ENCODE peak calls at places on chromosomes 13 and 19, in four cellular contexts. X is amniotic stem cell; U is dorsolateral prefrontal cortex; M is activated CD4-positive, alpha-beta T cell treated with anti-CD3 and anti-CD28 coated beads, Interleukin-2, amount 10 ng/mL, durations not matched to agents 7 days and 5 days. Y is an unnamed sample.
A peak's percentile ranks its signal among the peaks of the same experiment; 100 is the strongest.

GRCh38 chr13:95156208-95156607 is 145.0 kb downstream of the ABCC4 start:
- DNase-seq in X (no peak), U (no peak), M (no peak), Y (no peak)

GRCh38 chr19:56683119-56683518 is 11.6 kb upstream of the ZNF835 start:
- DNase-seq in X (no peak), U (no peak), M (no peak), Y (no peak)

GRCh38 chr19:46271488-46272197 is 25.2 kb upstream of the HIF3A start:
- DNase-seq in X (peak; percentile 37), U (no peak), M (no peak), Y (no peak)

GRCh38 chr19:18634612-18635290 is 2.1 kb upstream of the KLHL26 start:
- DNase-seq in X (no peak), U (no peak), M (peak; percentile 29), Y (no peak)

GRCh38 chr13:25232937-25233515 is 54.3 kb downstream of the MTMR6 start:
- DNase-seq in X (no peak), U (no peak), M (no peak), Y (no peak)

GRCh38 chr13:28657784-28658538 is 969 bp upstream of the POMP start:
- DNase-seq in X (no peak), U (no peak), M (no peak), Y (no peak)

GRCh38 chr13:27533155-27533643 is 82.8 kb upstream of the MTIF3 start:
- DNase-seq in X (peak; percentile 37), U (peak; percentile 80), M (peak; percentile 42), Y (peak; percentile 84)

GRCh38 chr13:21657538-21657937 is 13.3 kb upstream of the FGF9 start:
- DNase-seq in X (no peak), U (no peak), M (no peak), Y (no peak)

GRCh38 chr19:5331790-5332189 is 8.8 kb downstream of the PTPRS start:
- DNase-seq in X (no peak), U (no peak), M (no peak), Y (no peak)

GRCh38 chr19:52942371-52943133 is 19.3 kb upstream of the ZNF888 start:
- DNase-seq in X (peak; percentile 31), U (peak; percentile 67), M (peak; percentile 96), Y (peak; percentile 89)

GRCh38 chr13:98517576-98518310 is 59.2 kb downstream of the STK24 start:
- DNase-seq in X (no peak), U (no peak), M (peak; percentile 50), Y (no peak)

GRCh38 chr19:49746206-49746958 is 16.7 kb downstream of the TSKS start:
- DNase-seq in X (no peak), U (no peak), M (peak; percentile 34), Y (no peak)

GRCh38 chr19:39145180-39145953 is 19.8 kb downstream of the PAK4 start:
- DNase-seq in X (no peak), U (peak; percentile 74), M (no peak), Y (peak; percentile 61)

GRCh38 chr19:2328401-2329161 is at the start of the genes LSM7 and SPPL2B:
- DNase-seq in X (peak; percentile 64), U (peak; percentile 84), M (peak; percentile 92), Y (peak; percentile 96)

GRCh38 chr13:70391678-70392077 is 283.4 kb upstream of the KLHL1 start:
- DNase-seq in X (no peak), U (no peak), M (no peak), Y (no peak)

GRCh38 chr19:55700813-55701212 is 25.8 kb downstream of the EPN1 start:
- DNase-seq in X (no peak), U (no peak), M (no peak), Y (no peak)

GRCh38 chr19:55519461-55520311 is 17.2 kb downstream of the SBK2 start:
- DNase-seq in X (peak; percentile 67), U (no peak), M (no peak), Y (no peak)

GRCh38 chr19:33434886-33435705 is 61.6 kb downstream of the CEBPG start:
- DNase-seq in X (peak; percentile 4), U (no peak), M (no peak), Y (no peak)

GRCh38 chr13:95382411-95382810 is 81.2 kb upstream of the ABCC4 start:
- DNase-seq in X (no peak), U (no peak), M (no peak), Y (no peak)

GRCh38 chr13:80742027-80742426 is 401.1 kb upstream of the SPRY2 start:
- DNase-seq in X (no peak), U (no peak), M (no peak), Y (no peak)

GRCh38 chr13:46668302-46668720 is 115.3 kb downstream of the LRCH1 start:
- DNase-seq in X (peak; percentile 64), U (peak; percentile 36), M (peak; percentile 14), Y (peak; percentile 75)

GRCh38 chr19:47176627-47177090 is 46.0 kb downstream of the SAE1 start:
- DNase-seq in X (no peak), U (no peak), M (peak; percentile 59), Y (no peak)

GRCh38 chr13:21116141-21116540 is 54.8 kb upstream of the LATS2 start:
- DNase-seq in X (no peak), U (no peak), M (no peak), Y (no peak)

GRCh38 chr19:30670562-30671513 is 298.7 kb downstream of the ZNF536 start:
- DNase-seq in X (no peak), U (no peak), M (no peak), Y (no peak)

GRCh38 chr19:37251308-37252229 is 33.6 kb downstream of the ZNF383 start:
- DNase-seq in X (peak; percentile 86), U (peak; percentile 97), M (peak; percentile 57), Y (peak; percentile 98)

GRCh38 chr13:44815507-44816074 is 173.7 kb downstream of the NUFIP1 start:
- DNase-seq in X (peak; percentile 84), U (peak; percentile 31), M (no peak), Y (peak; percentile 71)

GRCh38 chr19:40799558-40800338 is 757 bp downstream of the EGLN2 start:
- DNase-seq in X (peak; percentile 18), U (no peak), M (peak; percentile 33), Y (peak; percentile 36)

GRCh38 chr13:104750377-104750776 is 1684.2 kb upstream of the SLC10A2 start:
- DNase-seq in X (no peak), U (no peak), M (no peak), Y (no peak)

GRCh38 chr13:111006508-111007031 is 91.7 kb upstream of the ANKRD10 start:
- DNase-seq in X (no peak), U (peak; percentile 40), M (no peak), Y (peak; percentile 46)

GRCh38 chr13:36157475-36157874 is 26.3 kb upstream of the DCLK1 start:
- DNase-seq in X (no peak), U (no peak), M (no peak), Y (no peak)

GRCh38 chr13:26457212-26457611 is 100.3 kb upstream of the WASF3 start:
- DNase-seq in X (peak; percentile 3), U (no peak), M (no peak), Y (no peak)

Y was measured in head of caudate nucleus.